ENCODE peak calls at places on chromosomes 16 and 17, in five cellular contexts. N is Peyer's patch, V is prostate gland, G is uterus, A is heart left ventricle. W is an unnamed sample.

GRCh38 chr17:79940381-79941087 is 95.1 kb downstream of the TBC1D16 start:
- DNase-seq in V (no peak), A (peak; percentile 52), G (no peak), N (no peak), W (no peak)

GRCh38 chr16:66881014-66881417 is 701 bp downstream of the PDP2 start:
- DNase-seq in N (peak; percentile 20), A (no peak), V (no peak), G (no peak), W (no peak)

GRCh38 chr17:4043862-4044261 is 79.6 kb upstream of the ATP2A3 start:
- DNase-seq in G (no peak), A (peak; percentile 73), N (peak; percentile 32), V (no peak), W (peak; percentile 64)

GRCh38 chr16:16124438-16124837 is 98.9 kb downstream of the ABCC6 start:
- DNase-seq in N (no peak), A (no peak), V (no peak), G (no peak), W (no peak)

GRCh38 chr16:66093217-66093616 is 273.3 kb upstream of the CDH5 start:
- DNase-seq in G (no peak), A (no peak), N (no peak), V (no peak), W (no peak)

GRCh38 chr16:81004646-81005353 is 1.9 kb downstream of the CMC2 start:
- DNase-seq in A (no peak), V (peak; percentile 56), N (no peak), G (no peak), W (no peak)

GRCh38 chr17:81684442-81684911 is 666 bp downstream of the HGS start:
- DNase-seq in N (no peak), A (no peak), V (no peak), G (no peak), W (no peak)

GRCh38 chr16:67284699-67285646 is 5.6 kb downstream of the PLEKHG4 start:
- DNase-seq in V (peak; percentile 36), N (no peak), G (no peak), A (no peak), W (peak; percentile 61)

GRCh38 chr17:66255527-66255971 is 26.3 kb upstream of the APOH start:
- DNase-seq in V (no peak), N (no peak), G (no peak), A (no peak), W (no peak)

GRCh38 chr17:13086142-13086769 is 68.4 kb upstream of the ELAC2 start:
- DNase-seq in V (no peak), A (no peak), G (no peak), N (no peak), W (no peak)

GRCh38 chr16:82874251-82874650 is 247.5 kb downstream of the CDH13 start:
- DNase-seq in A (no peak), V (no peak), N (no peak), G (no peak), W (no peak)

GRCh38 chr16:69754143-69754468 is 620 bp downstream of the NOB1 start:
- DNase-seq in A (no peak), V (no peak), G (no peak), N (no peak), W (no peak)

GRCh38 chr16:69748694-69749345 is 5.9 kb downstream of the NOB1 start:
- DNase-seq in G (no peak), A (no peak), V (no peak), N (no peak), W (no peak)

GRCh38 chr16:69756705-69757104 is 2.0 kb upstream of the NOB1 start:
- DNase-seq in V (no peak), N (no peak), A (no peak), G (no peak), W (no peak)

DNA sequence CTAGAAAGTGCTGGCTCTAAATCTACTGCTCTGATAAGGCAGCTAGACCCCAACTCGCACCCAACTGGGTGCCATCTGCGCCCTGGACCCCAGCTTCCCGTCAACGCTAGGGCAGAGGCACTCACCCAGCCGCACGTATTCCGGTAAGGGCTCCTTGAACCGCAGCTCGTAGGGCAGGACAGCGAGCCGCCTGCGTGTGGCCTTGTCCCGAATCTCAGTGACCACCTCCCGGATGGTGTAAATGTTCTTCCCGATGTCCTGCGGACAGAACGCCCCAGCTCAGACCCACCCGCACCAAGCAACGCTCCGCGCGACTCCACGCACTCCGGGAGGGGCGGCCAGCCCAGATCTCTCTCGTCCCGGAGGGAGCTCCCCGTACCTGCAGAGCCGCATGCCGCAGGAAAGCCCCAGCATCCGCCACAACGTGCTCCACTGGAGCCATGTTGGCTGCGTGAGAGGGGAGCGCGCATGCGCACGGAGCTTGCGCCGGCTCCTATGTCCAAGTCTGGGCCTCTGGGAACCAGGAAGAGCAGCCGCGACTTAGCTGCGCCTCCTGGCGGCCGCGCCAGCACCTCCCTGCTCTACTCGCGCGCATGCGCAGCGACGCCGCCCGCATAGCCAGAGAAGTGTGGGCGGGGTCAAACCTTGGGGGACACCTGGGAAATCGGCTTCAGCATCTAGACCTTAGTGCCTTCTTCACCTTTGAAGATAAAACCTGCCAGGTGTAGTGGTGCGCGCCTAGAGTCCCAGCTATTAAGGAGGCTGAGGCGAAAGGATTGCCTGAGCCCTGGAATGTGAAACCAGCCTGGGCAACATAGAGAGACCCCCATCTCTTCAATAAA is at the start of gene NOB1:
- DNase-seq in A (peak; percentile 99), N (peak; percentile 95), V (peak; percentile 95), G (peak; percentile 97), W (peak; percentile 97)
- TF ChIP-seq POLR2A in A (no peak), N (peak; percentile 26), V (peak; percentile 70), G (peak; percentile 38), W (no peak)

DNA sequence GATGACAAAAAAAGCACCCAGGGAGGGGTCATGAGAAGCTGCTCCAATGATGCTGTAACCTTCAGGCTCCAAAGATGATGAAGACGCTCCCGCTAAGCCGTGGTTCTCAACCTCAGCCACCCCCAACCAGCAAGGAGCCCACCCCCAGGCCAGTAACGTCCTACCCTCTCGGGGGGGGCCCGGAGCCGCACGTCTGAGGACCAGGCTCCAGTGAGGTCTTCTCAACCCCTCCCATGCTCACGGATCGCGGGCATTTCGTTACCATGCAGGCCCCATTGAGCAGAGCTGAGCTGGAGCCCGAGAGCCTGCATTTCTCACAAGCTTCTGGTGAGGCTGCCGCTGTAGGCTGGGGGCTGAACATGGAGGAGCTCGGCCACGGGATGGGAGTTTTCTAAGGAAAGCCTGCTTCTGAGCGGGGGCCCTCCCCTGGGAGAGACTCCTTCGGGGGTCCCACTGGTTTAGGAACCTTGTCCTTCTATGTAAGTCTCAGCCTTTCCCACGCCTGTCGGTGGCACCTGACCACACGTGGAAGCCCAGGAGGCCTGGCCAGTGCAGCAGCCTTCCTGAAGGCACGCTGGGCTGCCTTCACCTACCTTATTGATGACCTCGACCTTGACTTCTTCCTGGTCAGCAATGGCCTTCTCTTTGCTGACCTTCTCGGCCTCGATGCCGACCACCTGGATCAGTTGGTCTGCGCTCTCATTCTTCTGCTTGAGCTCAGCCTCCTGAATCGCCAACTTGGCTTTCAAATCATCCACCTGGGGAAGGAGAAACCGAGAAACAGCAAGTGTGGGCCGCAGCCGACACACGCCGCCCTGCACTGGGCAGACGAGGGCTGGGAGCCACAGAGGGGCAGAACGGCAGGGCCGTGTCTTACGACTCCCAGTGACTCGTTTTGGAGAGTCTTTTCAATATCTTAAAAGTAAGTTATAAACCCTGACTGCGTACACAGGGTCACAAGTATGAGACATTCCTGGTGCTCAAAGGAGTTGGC is 82.8 kb downstream of the PGS1 start:
- DNase-seq in G (no peak), N (no peak), V (no peak), A (no peak), W (no peak)
- TF ChIP-seq POLR2A in G (no peak), N (no peak), V (no peak), A (no peak), W (no peak)

GRCh38 chr16:1394367-1394951 is 20.0 kb downstream of the UNKL start:
- DNase-seq in A (no peak), N (no peak), G (no peak), V (no peak), W (no peak)

GRCh38 chr16:1389762-1390161 is 24.7 kb downstream of the UNKL start:
- DNase-seq in V (no peak), G (no peak), A (no peak), N (no peak), W (no peak)

GRCh38 chr16:1393613-1394176 is 20.8 kb downstream of the UNKL start:
- DNase-seq in N (no peak), A (no peak), G (no peak), V (no peak), W (no peak)

GRCh38 chr16:1392826-1393225 is 21.7 kb downstream of the UNKL start:
- DNase-seq in G (no peak), V (no peak), N (no peak), A (no peak), W (no peak)

GRCh38 chr16:1390239-1390638 is 24.3 kb downstream of the UNKL start:
- DNase-seq in V (no peak), A (no peak), N (no peak), G (no peak), W (no peak)
- TF ChIP-seq POLR2A in V (no peak), A (no peak), N (no peak), G (no peak), W (no peak)

DNA sequence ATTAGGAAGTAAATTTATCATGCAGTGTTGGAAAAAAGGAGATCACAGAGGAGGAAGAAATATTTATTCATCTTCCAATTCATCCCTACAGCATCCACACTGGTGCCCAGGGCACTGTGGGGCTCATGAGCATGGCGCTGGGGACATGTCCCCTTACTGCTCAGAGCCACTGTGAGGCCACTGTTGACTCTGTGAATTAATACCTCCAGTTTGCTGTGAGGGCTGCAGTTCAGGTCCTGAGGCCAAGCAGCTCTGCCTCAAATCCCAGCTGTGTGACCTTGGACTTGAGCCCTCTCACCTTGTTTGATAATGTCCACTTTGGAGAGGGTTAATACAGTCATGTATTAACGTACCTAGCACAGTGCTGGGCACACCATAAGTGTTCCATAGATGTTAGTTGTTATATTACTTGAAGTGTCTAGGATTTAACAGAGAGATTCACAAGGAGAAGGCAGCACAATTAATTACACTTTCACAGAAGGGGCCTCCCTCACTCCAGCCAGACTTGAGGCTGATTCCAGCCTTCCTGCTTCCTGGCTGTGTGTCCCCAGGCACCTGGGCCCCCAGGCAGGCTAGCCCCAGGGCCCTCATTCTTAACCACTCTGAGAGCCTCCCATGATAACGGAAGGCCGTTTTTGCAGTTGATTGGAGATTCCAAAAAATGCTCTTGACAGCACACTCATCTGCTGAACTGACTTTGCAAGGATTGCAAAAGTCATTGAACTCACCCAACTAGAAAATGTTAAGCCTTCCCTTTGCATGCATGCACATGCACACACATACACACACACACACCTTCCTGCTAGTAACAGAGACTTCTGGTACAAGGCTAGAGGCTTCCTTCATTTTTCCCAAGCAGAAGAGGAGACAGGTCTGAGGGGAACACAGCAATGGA is 29.4 kb downstream of the KATNIP start:
- DNase-seq in V (no peak), N (no peak), A (no peak), G (no peak), W (no peak)
- TF ChIP-seq POLR2A in V (no peak), N (no peak), A (no peak), G (no peak), W (no peak)

DNA sequence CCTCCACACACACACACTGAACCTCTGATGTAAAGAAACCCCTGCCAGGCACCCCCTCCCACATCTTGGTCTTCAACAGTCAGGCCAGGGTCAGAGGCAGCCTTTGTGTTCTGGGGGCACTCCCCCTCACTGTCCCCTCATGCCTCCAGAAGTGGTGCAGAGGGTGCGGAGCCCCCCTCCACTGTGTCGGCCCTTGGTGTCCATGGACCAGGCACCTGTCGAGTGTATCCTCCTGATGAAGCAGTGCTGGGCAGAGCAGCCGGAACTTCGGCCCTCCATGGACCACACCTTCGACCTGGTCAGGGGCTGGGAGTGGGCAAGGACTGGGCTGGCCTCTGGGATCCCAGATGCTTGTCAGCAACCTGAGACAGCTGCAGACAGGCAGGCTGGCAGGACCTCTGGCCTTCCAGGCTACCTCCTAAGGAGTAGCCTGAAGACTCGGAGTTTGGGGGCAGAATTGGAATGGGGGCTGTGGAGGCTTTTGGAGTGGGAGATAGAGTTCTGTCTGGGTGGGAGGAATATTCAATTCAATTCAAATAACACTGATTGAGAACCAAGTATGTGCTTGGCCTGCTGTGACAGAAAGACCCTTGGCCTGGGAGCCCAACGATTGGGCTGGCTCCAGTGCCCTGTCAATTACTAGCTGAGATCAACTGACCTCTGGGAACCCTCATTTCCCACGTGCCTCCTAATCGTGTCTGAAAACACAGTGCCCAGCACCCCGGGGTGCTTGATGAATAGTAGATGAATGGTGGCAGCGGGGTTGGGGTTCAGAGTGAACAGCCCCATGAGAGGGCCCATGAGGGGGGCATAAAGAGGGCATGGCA is 11.5 kb downstream of the GUCY2D start:
- DNase-seq in V (no peak), G (no peak), A (no peak), N (no peak), W (no peak)
- TF ChIP-seq POLR2A in V (no peak), G (no peak), A (no peak), N (no peak), W (no peak)